ENCODE peak calls at places on chromosomes 13 and 19, in eight cellular contexts. V, M, L, E, P, B, Y and H are unnamed samples.

GRCh38 chr19:4454952-4455738 is 2.4 kb downstream of the UBXN6 start:
- DNase-seq in B (no peak), P (no peak), V (no peak), Y (peak), L (peak), M (peak), E (no peak), H (peak)

GRCh38 chr13:60788156-60788829 is 391.3 kb downstream of the TDRD3 start:
- DNase-seq in L (no peak), M (no peak), V (no peak), Y (peak), P (no peak), E (no peak), B (no peak), H (no peak)

GRCh38 chr19:29563688-29564087 is 37.9 kb downstream of the VSTM2B start:
- DNase-seq in B (no peak), E (no peak), P (no peak), M (no peak), V (no peak), Y (no peak), L (no peak), H (no peak)

GRCh38 chr13:98370806-98371553 is 193.9 kb upstream of the RNF113B start:
- DNase-seq in P (no peak), Y (peak), B (no peak), M (no peak), L (peak), V (no peak), E (no peak), H (peak)

GRCh38 chr19:50719119-50719435 is 525 bp downstream of the SHANK1 start:
- DNase-seq in E (no peak), Y (no peak), P (no peak), L (no peak), M (no peak), V (no peak), B (no peak), H (no peak)

GRCh38 chr13:75055296-75055695 is 426.7 kb downstream of the TBC1D4 start:
- DNase-seq in P (no peak), E (no peak), B (no peak), Y (no peak), L (no peak), V (no peak), M (no peak), H (no peak)

GRCh38 chr19:42284641-42285341 is 15.7 kb downstream of the CIC start:
- DNase-seq in E (peak), Y (no peak), B (no peak), M (peak), V (no peak), P (no peak), L (no peak), H (no peak)

GRCh38 chr13:104953588-104953987 is 1581.9 kb downstream of the EFNB2 start:
- DNase-seq in L (no peak), V (no peak), P (no peak), E (no peak), B (no peak), Y (no peak), M (no peak), H (no peak)

GRCh38 chr13:33509642-33510229 is 224.2 kb upstream of the STARD13 start:
- DNase-seq in E (no peak), B (no peak), L (peak), P (no peak), M (peak), Y (peak), V (no peak), H (peak)

GRCh38 chr13:25778302-25778701 is 273.5 kb downstream of the SHISA2 start:
- DNase-seq in B (no peak), V (no peak), L (no peak), E (no peak), Y (no peak), M (no peak), P (no peak), H (no peak)

GRCh38 chr13:31236211-31236786 is 36.5 kb downstream of the B3GLCT start:
- DNase-seq in L (no peak), B (no peak), P (peak), Y (peak), E (no peak), M (no peak), V (no peak), H (peak)

GRCh38 chr13:105948143-105948542 is 587.3 kb downstream of the EFNB2 start:
- DNase-seq in P (no peak), B (no peak), E (no peak), M (no peak), V (no peak), L (no peak), Y (no peak), H (no peak)

GRCh38 chr13:58852076-58852475 is 1220.5 kb downstream of the PCDH17 start:
- DNase-seq in Y (peak), P (no peak), L (no peak), E (no peak), V (no peak), M (no peak), B (peak), H (no peak)

GRCh38 chr13:87622921-87623320 is 48.2 kb upstream of the SLITRK5 start:
- DNase-seq in V (no peak), M (no peak), P (peak), E (no peak), Y (peak), L (no peak), B (no peak), H (no peak)

GRCh38 chr13:53191091-53191490 is 162.5 kb downstream of the OLFM4 start:
- DNase-seq in V (no peak), E (peak), Y (no peak), M (no peak), L (no peak), P (no peak), B (peak), H (no peak)

GRCh38 chr13:106597190-106597589 is 29.3 kb upstream of the ARGLU1 start:
- DNase-seq in L (peak), E (no peak), B (no peak), M (no peak), P (no peak), V (no peak), Y (no peak), H (no peak)

GRCh38 chr19:32651729-32652140 is 23.2 kb downstream of the ANKRD27 start:
- DNase-seq in M (peak), L (no peak), B (no peak), P (no peak), E (peak), Y (peak), V (no peak), H (no peak)

GRCh38 chr19:18439910-18440237 is 1.9 kb upstream of the ISYNA1 start:
- DNase-seq in M (no peak), P (no peak), L (no peak), V (no peak), E (no peak), B (no peak), Y (no peak), H (no peak)

GRCh38 chr19:42252365-42253244 is 2.3 kb downstream of the ERF start:
- DNase-seq in M (peak), V (no peak), Y (peak), L (no peak), B (no peak), E (no peak), P (no peak), H (no peak)

GRCh38 chr19:50357178-50358100 is 8.0 kb downstream of the NAPSA start:
- DNase-seq in E (peak), P (peak), V (peak), B (no peak), M (peak), Y (peak), L (peak), H (peak)

GRCh38 chr13:30892966-30893365 is 13.1 kb upstream of the MEDAG start:
- DNase-seq in B (no peak), E (peak), L (no peak), Y (no peak), M (no peak), V (no peak), P (no peak), H (no peak)

GRCh38 chr19:38956264-38956663 is 19.3 kb downstream of the FBXO17 start:
- DNase-seq in M (no peak), Y (no peak), V (no peak), E (no peak), L (no peak), B (no peak), P (no peak), H (no peak)

GRCh38 chr19:47027586-47028371 is 8.1 kb downstream of the NPAS1 start:
- DNase-seq in E (no peak), B (no peak), V (no peak), Y (no peak), M (no peak), L (no peak), P (no peak), H (no peak)

GRCh38 chr19:46716013-46716671 is 772 bp downstream of the PRKD2 start:
- DNase-seq in E (peak), V (no peak), B (no peak), Y (no peak), M (no peak), P (no peak), L (no peak), H (no peak)

GRCh38 chr13:113653264-113654174 is 4.5 kb downstream of the ATP4B start:
- DNase-seq in V (no peak), B (no peak), P (peak), Y (peak), E (peak), M (no peak), L (no peak), H (no peak)

GRCh38 chr13:53460776-53461175 is 432.2 kb downstream of the OLFM4 start:
- DNase-seq in M (no peak), E (peak), B (no peak), P (no peak), V (no peak), L (no peak), Y (no peak), H (no peak)

GRCh38 chr19:44303976-44304568 is 753 bp downstream of the ZNF235 start:
- DNase-seq in P (peak), B (peak), Y (peak), V (no peak), E (peak), M (no peak), L (peak), H (peak)

GRCh38 chr13:45162194-45162593 is 38.7 kb downstream of the KCTD4 start:
- DNase-seq in L (no peak), Y (peak), V (no peak), P (no peak), E (no peak), M (no peak), B (no peak), H (no peak)

GRCh38 chr13:52879950-52880650 is 31.7 kb upstream of the PCDH8 start:
- DNase-seq in L (no peak), V (no peak), B (no peak), P (no peak), Y (no peak), M (no peak), E (peak), H (no peak)

GRCh38 chr19:35211545-35212230 is 16.9 kb downstream of the FAM187B start:
- DNase-seq in V (peak), L (no peak), B (no peak), Y (no peak), P (no peak), M (no peak), E (peak), H (no peak)

GRCh38 chr13:113849546-113849945 is 14.3 kb downstream of the GAS6 start:
- DNase-seq in Y (no peak), L (no peak), M (no peak), P (no peak), E (no peak), V (no peak), B (no peak), H (no peak)

GRCh38 chr13:45879666-45880065 is 28.1 kb upstream of the SIAH3 start:
- DNase-seq in E (peak), M (no peak), V (no peak), L (no peak), Y (peak), B (no peak), P (no peak), H (no peak)

GRCh38 chr19:18418725-18419194 is 438 bp upstream of the SSBP4 start:
- DNase-seq in V (peak), Y (no peak), B (no peak), M (no peak), L (no peak), P (no peak), E (no peak), H (no peak)

GRCh38 chr13:113774177-113775107 is 15.4 kb downstream of the TMEM255B start:
- DNase-seq in V (no peak), E (no peak), P (no peak), L (peak), M (no peak), Y (peak), B (no peak), H (no peak)

GRCh38 chr19:35142531-35143230 is 374 bp upstream of the FXYD7 start:
- DNase-seq in V (no peak), B (no peak), E (peak), P (peak), Y (no peak), M (no peak), L (no peak), H (no peak)

GRCh38 chr19:31104451-31104850 is 244.8 kb downstream of the TSHZ3 start:
- DNase-seq in L (no peak), V (no peak), P (no peak), Y (no peak), M (no peak), B (no peak), E (no peak), H (no peak)

GRCh38 chr13:61162106-61162505 is 253.5 kb downstream of the PCDH20 start:
- DNase-seq in L (no peak), M (no peak), Y (no peak), V (no peak), P (no peak), E (no peak), B (no peak), H (no peak)

GRCh38 chr19:21580818-21581217 is 75.4 kb downstream of the ZNF429 start:
- DNase-seq in P (no peak), B (no peak), L (no peak), Y (no peak), E (no peak), M (no peak), V (no peak), H (no peak)